ENCODE peak calls at places on chromosomes 7 and 10, in seven cellular contexts. One of them, this sample, is unnamed.

GRCh38 chr10:13839430-13839986 is 252.7 kb downstream of the PRPF18 start:
- DNase-seq in sigmoid colon: peak; percentile 77
- DNase-seq in stomach: no peak
- DNase-seq in ovary: no peak
- DNase-seq in SK-N-SH: no peak
- DNase-seq in A549: peak; percentile 3
- DNase-seq in transverse colon: no peak
- DNase-seq in this sample: no peak

GRCh38 chr10:43138757-43139241 is 554 bp downstream of the CSGALNACT2 start:
- DNase-seq in sigmoid colon: no peak
- DNase-seq in stomach: no peak
- DNase-seq in ovary: no peak
- DNase-seq in SK-N-SH: peak; percentile 67
- DNase-seq in A549: peak; percentile 35
- DNase-seq in transverse colon: peak; percentile 29
- DNase-seq in this sample: peak; percentile 91

GRCh38 chr10:72932259-72933015 is 22.2 kb downstream of the PLA2G12B start:
- DNase-seq in sigmoid colon: no peak
- DNase-seq in stomach: no peak
- DNase-seq in ovary: no peak
- DNase-seq in SK-N-SH: no peak
- DNase-seq in A549: no peak
- DNase-seq in transverse colon: no peak
- DNase-seq in this sample: no peak

GRCh38 chr7:16801111-16801542 is 3.7 kb downstream of the AGR2 start:
- DNase-seq in sigmoid colon: no peak
- DNase-seq in stomach: no peak
- DNase-seq in ovary: no peak
- DNase-seq in SK-N-SH: peak; percentile 42
- DNase-seq in A549: peak; percentile 80
- DNase-seq in transverse colon: no peak
- DNase-seq in this sample: no peak

GRCh38 chr7:8217200-8218068 is 44.5 kb downstream of the ICA1 start:
- DNase-seq in sigmoid colon: no peak
- DNase-seq in stomach: no peak
- DNase-seq in ovary: no peak
- DNase-seq in SK-N-SH: peak; percentile 28
- DNase-seq in A549: peak; percentile 69
- DNase-seq in transverse colon: no peak
- DNase-seq in this sample: no peak

GRCh38 chr10:3776796-3777571 is 8.0 kb downstream of the KLF6 start:
- DNase-seq in sigmoid colon: peak; percentile 76
- DNase-seq in stomach: peak; percentile 71
- DNase-seq in ovary: no peak
- DNase-seq in SK-N-SH: no peak
- DNase-seq in A549: peak; percentile 75
- DNase-seq in transverse colon: peak; percentile 72
- DNase-seq in this sample: no peak

GRCh38 chr10:28925154-28925663 is 247.9 kb downstream of the BAMBI start:
- DNase-seq in sigmoid colon: no peak
- DNase-seq in stomach: no peak
- DNase-seq in ovary: no peak
- DNase-seq in SK-N-SH: no peak
- DNase-seq in A549: no peak
- DNase-seq in transverse colon: no peak
- DNase-seq in this sample: peak; percentile 68

GRCh38 chr10:71398991-71399375 is 2.3 kb downstream of the CDH23 start:
- DNase-seq in sigmoid colon: no peak
- DNase-seq in stomach: no peak
- DNase-seq in ovary: no peak
- DNase-seq in SK-N-SH: no peak
- DNase-seq in A549: no peak
- DNase-seq in transverse colon: no peak
- DNase-seq in this sample: no peak

GRCh38 chr10:28668363-28669226 is 8.7 kb upstream of the BAMBI start:
- DNase-seq in sigmoid colon: peak; percentile 72
- DNase-seq in stomach: peak; percentile 45
- DNase-seq in ovary: peak; percentile 72
- DNase-seq in SK-N-SH: peak; percentile 88
- DNase-seq in A549: peak; percentile 52
- DNase-seq in transverse colon: peak; percentile 55
- DNase-seq in this sample: no peak

GRCh38 chr7:17772581-17773288 is 167.6 kb downstream of the SNX13 start:
- DNase-seq in sigmoid colon: no peak
- DNase-seq in stomach: no peak
- DNase-seq in ovary: no peak
- DNase-seq in SK-N-SH: no peak
- DNase-seq in A549: no peak
- DNase-seq in transverse colon: no peak
- DNase-seq in this sample: no peak

GRCh38 chr7:44846816-44847508 is 925 bp downstream of the H2AZ2 start:
- DNase-seq in sigmoid colon: no peak
- DNase-seq in stomach: no peak
- DNase-seq in ovary: no peak
- DNase-seq in SK-N-SH: no peak
- DNase-seq in A549: no peak
- DNase-seq in transverse colon: no peak
- DNase-seq in this sample: no peak

GRCh38 chr10:15222511-15222910 is 54.0 kb upstream of the NMT2 start:
- DNase-seq in sigmoid colon: no peak
- DNase-seq in stomach: no peak
- DNase-seq in ovary: no peak
- DNase-seq in SK-N-SH: no peak
- DNase-seq in A549: no peak
- DNase-seq in transverse colon: no peak
- DNase-seq in this sample: no peak

GRCh38 chr10:127945335-127945734 is 38.4 kb downstream of the PTPRE start:
- DNase-seq in sigmoid colon: no peak
- DNase-seq in stomach: peak; percentile 41
- DNase-seq in ovary: no peak
- DNase-seq in SK-N-SH: no peak
- DNase-seq in A549: no peak
- DNase-seq in transverse colon: peak; percentile 23
- DNase-seq in this sample: no peak

GRCh38 chr7:102313997-102314780 is 27.5 kb downstream of the SH2B2 start:
- DNase-seq in sigmoid colon: peak; percentile 41
- DNase-seq in stomach: no peak
- DNase-seq in ovary: no peak
- DNase-seq in SK-N-SH: peak; percentile 21
- DNase-seq in A549: no peak
- DNase-seq in transverse colon: no peak
- DNase-seq in this sample: no peak

GRCh38 chr7:22617166-22617565 is 109.8 kb upstream of the IL6 start:
- DNase-seq in sigmoid colon: no peak
- DNase-seq in stomach: no peak
- DNase-seq in ovary: no peak
- DNase-seq in SK-N-SH: no peak
- DNase-seq in A549: no peak
- DNase-seq in transverse colon: no peak
- DNase-seq in this sample: no peak

GRCh38 chr10:47366731-47367460 is 17.2 kb downstream of the ZNF488 start:
- DNase-seq in sigmoid colon: no peak
- DNase-seq in stomach: peak; percentile 11
- DNase-seq in ovary: no peak
- DNase-seq in SK-N-SH: no peak
- DNase-seq in A549: no peak
- DNase-seq in transverse colon: no peak
- DNase-seq in this sample: no peak

GRCh38 chr7:116595063-116595462 is 70.2 kb downstream of the CAV1 start:
- DNase-seq in sigmoid colon: no peak
- DNase-seq in stomach: no peak
- DNase-seq in ovary: no peak
- DNase-seq in SK-N-SH: no peak
- DNase-seq in A549: no peak
- DNase-seq in transverse colon: no peak
- DNase-seq in this sample: no peak

GRCh38 chr7:116601426-116601825 is 70.6 kb upstream of the MET start:
- DNase-seq in sigmoid colon: no peak
- DNase-seq in stomach: no peak
- DNase-seq in ovary: no peak
- DNase-seq in SK-N-SH: no peak
- DNase-seq in A549: no peak
- DNase-seq in transverse colon: no peak
- DNase-seq in this sample: no peak

GRCh38 chr7:116598846-116599245 is 73.2 kb upstream of the MET start:
- DNase-seq in sigmoid colon: no peak
- DNase-seq in stomach: no peak
- DNase-seq in ovary: no peak
- DNase-seq in SK-N-SH: no peak
- DNase-seq in A549: no peak
- DNase-seq in transverse colon: no peak
- DNase-seq in this sample: no peak

GRCh38 chr7:116597384-116597783 is 72.5 kb downstream of the CAV1 start:
- DNase-seq in sigmoid colon: no peak
- DNase-seq in stomach: no peak
- DNase-seq in ovary: no peak
- DNase-seq in SK-N-SH: no peak
- DNase-seq in A549: no peak
- DNase-seq in transverse colon: no peak
- DNase-seq in this sample: no peak

GRCh38 chr7:116598278-116598677 is 73.4 kb downstream of the CAV1 start:
- DNase-seq in sigmoid colon: no peak
- DNase-seq in stomach: no peak
- DNase-seq in ovary: no peak
- DNase-seq in SK-N-SH: peak; percentile 22
- DNase-seq in A549: peak; percentile 30
- DNase-seq in transverse colon: no peak
- DNase-seq in this sample: no peak
- TF ChIP-seq CTCF in sigmoid colon: no peak
- TF ChIP-seq CTCF in stomach: no peak
- TF ChIP-seq CTCF in ovary: no peak
- TF ChIP-seq CTCF in SK-N-SH: peak; percentile 79
- TF ChIP-seq CTCF in A549: peak; percentile 42
- TF ChIP-seq CTCF in transverse colon: no peak
- TF ChIP-seq CTCF in this sample: no peak

DNA sequence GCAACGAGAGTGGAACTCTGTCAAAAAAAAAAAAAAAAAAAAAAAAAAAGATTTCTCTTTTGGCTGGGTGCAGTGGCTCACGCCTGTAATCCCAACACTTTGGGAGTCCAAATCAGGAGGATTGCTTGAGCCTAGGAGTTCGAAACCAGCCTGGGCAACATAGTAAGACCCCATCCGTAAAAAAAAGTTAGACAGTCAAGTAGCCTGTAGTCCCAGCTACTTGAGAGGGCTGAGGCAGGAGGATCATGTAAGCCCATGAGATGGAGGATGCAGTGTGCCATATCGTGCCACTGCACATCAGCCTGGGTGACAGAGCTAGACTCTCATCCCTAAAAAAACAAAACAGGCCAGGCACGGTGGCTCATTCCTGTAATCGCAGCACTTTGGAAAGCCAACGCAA is 25.2 kb downstream of the PDLIM1 start:
- DNase-seq in sigmoid colon: no peak
- DNase-seq in stomach: no peak
- DNase-seq in ovary: no peak
- DNase-seq in SK-N-SH: no peak
- DNase-seq in A549: no peak
- DNase-seq in transverse colon: no peak
- DNase-seq in this sample: no peak
- H3K4me1 ChIP-seq in sigmoid colon: no peaks in the 10 kb centered on the region
- H3K4me1 ChIP-seq in stomach: peaks cover 58% of the 10 kb centered on the region
- H3K4me1 ChIP-seq in ovary: no peaks in the 10 kb centered on the region
- H3K4me1 ChIP-seq in SK-N-SH: peaks cover 8% of the 10 kb centered on the region
- H3K4me1 ChIP-seq in A549: peaks cover 76% of the 10 kb centered on the region
- H3K4me1 ChIP-seq in transverse colon: peaks cover 25% of the 10 kb centered on the region
- H3K4me1 ChIP-seq in this sample: peaks cover 34% of the 10 kb centered on the region

GRCh38 chr7:148395990-148396716 is 194.4 kb upstream of the C7orf33 start:
- DNase-seq in sigmoid colon: no peak
- DNase-seq in stomach: no peak
- DNase-seq in ovary: no peak
- DNase-seq in SK-N-SH: peak; percentile 38
- DNase-seq in A549: peak; percentile 3
- DNase-seq in transverse colon: no peak
- DNase-seq in this sample: peak; percentile 78
- TF ChIP-seq EP300 in sigmoid colon: no peak
- TF ChIP-seq EP300 in stomach: no peak
- TF ChIP-seq EP300 in ovary: no peak
- TF ChIP-seq EP300 in SK-N-SH: no peak
- TF ChIP-seq EP300 in A549: no peak
- TF ChIP-seq EP300 in transverse colon: no peak
- TF ChIP-seq EP300 in this sample: no peak

DNA sequence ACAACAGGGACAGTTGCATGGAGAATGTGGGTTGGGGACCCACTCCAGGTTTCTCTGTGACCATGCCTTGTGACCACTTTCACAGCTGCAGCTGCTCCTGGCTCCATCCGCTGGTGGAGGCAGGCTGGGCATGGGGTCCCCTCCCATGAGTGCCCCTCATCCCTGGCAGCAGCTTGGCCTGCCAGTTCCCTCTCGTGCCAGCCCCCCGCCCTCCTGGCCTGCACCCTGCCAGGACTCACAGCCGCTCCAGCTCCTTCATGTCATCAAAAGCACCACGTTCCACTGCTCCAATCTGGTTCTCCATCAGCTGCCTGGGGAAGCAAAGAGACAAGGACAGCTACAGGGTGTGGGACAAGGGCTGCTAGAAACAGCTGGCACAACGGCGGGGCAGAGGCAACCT is 22.6 kb downstream of the SLIT1 start:
- DNase-seq in sigmoid colon: no peak
- DNase-seq in stomach: no peak
- DNase-seq in ovary: no peak
- DNase-seq in SK-N-SH: no peak
- DNase-seq in A549: no peak
- DNase-seq in transverse colon: no peak
- DNase-seq in this sample: no peak
- TF ChIP-seq CTCF in sigmoid colon: no peak
- TF ChIP-seq CTCF in stomach: no peak
- TF ChIP-seq CTCF in ovary: no peak
- TF ChIP-seq CTCF in SK-N-SH: no peak
- TF ChIP-seq CTCF in A549: no peak
- TF ChIP-seq CTCF in transverse colon: no peak
- TF ChIP-seq CTCF in this sample: no peak

DNA sequence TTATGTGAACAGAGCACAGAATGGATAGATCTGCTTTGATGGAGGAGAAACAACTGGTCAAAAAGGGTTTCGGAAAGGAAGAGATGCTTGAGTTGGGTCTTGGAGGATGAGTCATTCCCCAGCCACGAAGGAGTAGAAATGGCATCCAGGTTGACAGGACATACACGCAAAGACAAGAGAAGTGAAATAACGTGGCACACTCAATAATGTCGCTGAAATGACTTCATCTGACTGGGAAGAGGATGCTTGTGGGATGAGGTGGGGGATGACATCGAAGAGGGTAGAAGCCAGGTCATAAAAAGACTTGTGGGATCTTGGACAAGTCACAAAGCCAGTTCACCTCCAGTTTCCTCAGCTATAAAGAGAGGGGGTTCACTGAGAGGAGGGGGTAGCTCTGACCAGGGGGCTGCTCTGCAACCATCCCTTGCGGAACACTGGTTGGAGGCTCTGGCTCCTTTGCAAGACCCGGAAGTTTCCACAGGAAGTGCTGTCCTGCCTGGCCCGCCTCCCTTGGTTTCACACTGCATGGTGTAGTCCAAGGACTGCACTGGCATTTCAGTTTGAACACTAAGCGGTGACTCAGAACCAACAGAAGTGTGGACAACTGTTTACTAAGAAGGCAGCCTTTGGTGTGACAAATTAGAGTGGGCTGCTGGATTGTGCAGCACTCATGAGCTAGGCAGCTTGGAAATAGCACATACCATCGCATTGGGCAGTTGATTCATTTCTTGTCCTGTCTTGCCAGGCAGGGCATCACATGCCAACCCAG is 189.9 kb upstream of the ADO start:
- DNase-seq in sigmoid colon: no peak
- DNase-seq in stomach: no peak
- DNase-seq in ovary: no peak
- DNase-seq in SK-N-SH: no peak
- DNase-seq in A549: peak; percentile 51
- DNase-seq in transverse colon: no peak
- DNase-seq in this sample: peak; percentile 84
- H3K4me1 ChIP-seq in sigmoid colon: no peaks in the 10 kb centered on the region
- H3K4me1 ChIP-seq in stomach: no peaks in the 10 kb centered on the region
- H3K4me1 ChIP-seq in ovary: no peaks in the 10 kb centered on the region
- H3K4me1 ChIP-seq in SK-N-SH: no peaks in the 10 kb centered on the region
- H3K4me1 ChIP-seq in A549: peaks cover 22% of the 10 kb centered on the region
- H3K4me1 ChIP-seq in transverse colon: no peaks in the 10 kb centered on the region
- H3K4me1 ChIP-seq in this sample: no peaks in the 10 kb centered on the region

This sample was measured in esophagus muscularis mucosa.